ENCODE peak calls at places on chromosomes 13 and 19, in four cellular contexts. U, A, Q and T are unnamed samples.

GRCh38 chr19:51688665-51689571 is 4.2 kb upstream of the SPACA6 start:
- DNase-seq in U (peak), Q (peak), A (no peak), T (peak)

GRCh38 chr13:99935772-99936171 is 35.8 kb downstream of the ZIC5 start:
- DNase-seq in A (no peak), Q (no peak), U (no peak), T (no peak)

GRCh38 chr13:33776510-33776909 is 41.4 kb upstream of the RFC3 start:
- DNase-seq in U (no peak), A (no peak), Q (no peak), T (no peak)

GRCh38 chr13:51518847-51519246 is 65.4 kb upstream of the WDFY2 start:
- DNase-seq in Q (no peak), A (no peak), U (no peak), T (no peak)

GRCh38 chr13:72970956-72971355 is 87.8 kb upstream of the KLF5 start:
- DNase-seq in Q (no peak), A (no peak), U (no peak), T (peak)

GRCh38 chr13:29474991-29475390 is 120.5 kb downstream of the SLC7A1 start:
- DNase-seq in Q (no peak), A (no peak), U (no peak), T (no peak)

GRCh38 chr13:98060282-98060681 is 82.6 kb upstream of the FARP1 start:
- DNase-seq in A (no peak), Q (no peak), U (no peak), T (no peak)

GRCh38 chr13:99892189-99892588 is 79.4 kb downstream of the ZIC5 start:
- DNase-seq in Q (no peak), A (no peak), U (no peak), T (no peak)

GRCh38 chr19:31110331-31110730 is 238.9 kb downstream of the TSHZ3 start:
- DNase-seq in U (peak), A (no peak), Q (no peak), T (no peak)

GRCh38 chr13:52815330-52815729 is 33.1 kb downstream of the PCDH8 start:
- DNase-seq in U (no peak), Q (no peak), A (no peak), T (no peak)

GRCh38 chr19:8238251-8238650 is 29.1 kb downstream of the CERS4 start:
- DNase-seq in A (no peak), Q (no peak), U (no peak), T (no peak)

GRCh38 chr13:24746618-24747247 is 17.2 kb upstream of the RNF17 start:
- DNase-seq in Q (no peak), U (no peak), A (no peak), T (no peak)

GRCh38 chr13:52371736-52372247 is 34.2 kb downstream of the THSD1 start:
- DNase-seq in U (peak), A (no peak), Q (no peak), T (peak)

GRCh38 chr19:39070888-39071287 is 13.3 kb upstream of the ACP7 start:
- DNase-seq in A (no peak), U (no peak), Q (no peak), T (peak)

GRCh38 chr19:29676586-29676985 is 11.3 kb downstream of the PLEKHF1 start:
- DNase-seq in Q (no peak), U (no peak), A (no peak), T (no peak)

GRCh38 chr13:73416093-73416492 is 357.3 kb downstream of the KLF5 start:
- DNase-seq in A (no peak), Q (no peak), U (no peak), T (no peak)

GRCh38 chr19:48341515-48342413 is 16.4 kb downstream of the EMP3 start:
- DNase-seq in Q (no peak), A (no peak), U (no peak), T (no peak)

GRCh38 chr13:101626925-101627555 is 174.6 kb downstream of the ITGBL1 start:
- DNase-seq in U (no peak), A (no peak), Q (no peak), T (no peak)